ENCODE peak calls at places on chromosomes 11 and 22, in seven cellular contexts. D, M, O, W, Q, Y and C are unnamed samples.

GRCh38 chr11:66373261-66373660 is 1.7 kb upstream of the SLC29A2 start:
- DNase-seq in D (no peak), Y (no peak), O (no peak), Q (no peak), W (peak; percentile 11), M (no peak), C (no peak)

GRCh38 chr22:18118345-18118915 is 7.8 kb downstream of the TUBA8 start:
- DNase-seq in D (no peak), W (no peak), O (no peak), M (no peak), Q (no peak), Y (no peak), C (no peak)

GRCh38 chr22:23183107-23183698 is 2.9 kb downstream of the BCR start:
- DNase-seq in M (no peak), D (no peak), W (peak; percentile 61), Y (peak; percentile 52), O (peak; percentile 49), Q (no peak), C (no peak)

GRCh38 chr22:44261861-44262595 is 50.7 kb downstream of the SHISAL1 start:
- DNase-seq in Y (no peak), W (no peak), Q (no peak), M (peak; percentile 25), O (peak; percentile 31), D (no peak), C (peak; percentile 89)

GRCh38 chr11:126997196-126997595 is 3.4 kb downstream of the KIRREL3 start:
- DNase-seq in O (no peak), D (no peak), M (no peak), Q (no peak), Y (no peak), W (no peak), C (no peak)

GRCh38 chr11:92886243-92886905 is 83.1 kb upstream of the MTNR1B start:
- DNase-seq in Q (peak; percentile 26), Y (peak; percentile 37), D (no peak), M (no peak), O (no peak), W (peak; percentile 74), C (peak; percentile 40)

GRCh38 chr11:12706531-12707499 is 32.6 kb downstream of the TEAD1 start:
- DNase-seq in D (no peak), W (no peak), M (no peak), O (peak; percentile 50), Q (no peak), Y (peak; percentile 51), C (peak; percentile 71)

GRCh38 chr11:59756496-59756840 is 1.3 kb downstream of the STX3 start:
- DNase-seq in D (no peak), O (no peak), W (no peak), Y (no peak), Q (no peak), M (no peak), C (no peak)

GRCh38 chr11:34194576-34195335 is 89.3 kb downstream of the NAT10 start:
- DNase-seq in D (no peak), W (no peak), M (no peak), O (no peak), Y (no peak), Q (no peak), C (no peak)

GRCh38 chr11:113989381-113989780 is 14.5 kb downstream of the HTR3A start:
- DNase-seq in W (no peak), Y (no peak), D (no peak), Q (no peak), M (peak; percentile 41), O (no peak), C (no peak)

GRCh38 chr11:113985906-113986305 is 11.0 kb downstream of the HTR3A start:
- DNase-seq in O (no peak), Y (no peak), Q (no peak), D (no peak), M (no peak), W (no peak), C (no peak)

GRCh38 chr11:113982306-113982705 is 7.4 kb downstream of the HTR3A start:
- DNase-seq in Q (no peak), D (no peak), M (no peak), Y (no peak), O (no peak), W (no peak), C (no peak)

GRCh38 chr11:113986351-113987140 is 11.6 kb downstream of the HTR3A start:
- DNase-seq in O (no peak), M (no peak), Y (no peak), Q (no peak), D (no peak), W (no peak), C (no peak)

GRCh38 chr11:113984781-113985180 is 9.9 kb downstream of the HTR3A start:
- DNase-seq in O (no peak), Y (no peak), M (no peak), Q (no peak), W (no peak), D (no peak), C (no peak)
- TF ChIP-seq POLR2A in O (no peak), Y (no peak), M (no peak), Q (no peak), W (no peak), D (no peak), C (no peak)

GRCh38 chr11:68865241-68865640 is 23.5 kb upstream of the CPT1A start:
- DNase-seq in O (no peak), D (no peak), Q (no peak), W (no peak), Y (no peak), M (no peak), C (no peak)
- TF ChIP-seq POLR2A in O (no peak), D (no peak), Q (no peak), W (no peak), Y (no peak), M (no peak), C (no peak)

GRCh38 chr11:133956650-133957633 is at the start of gene IGSF9B:
- DNase-seq in Y (peak; percentile 89), Q (peak; percentile 97), D (no peak), M (peak; percentile 98), O (peak; percentile 83), W (peak; percentile 38), C (peak; percentile 29)
- TF ChIP-seq POLR2A in Y (no peak), Q (peak; percentile 22), D (no peak), M (no peak), O (no peak), W (no peak), C (no peak)

DNA sequence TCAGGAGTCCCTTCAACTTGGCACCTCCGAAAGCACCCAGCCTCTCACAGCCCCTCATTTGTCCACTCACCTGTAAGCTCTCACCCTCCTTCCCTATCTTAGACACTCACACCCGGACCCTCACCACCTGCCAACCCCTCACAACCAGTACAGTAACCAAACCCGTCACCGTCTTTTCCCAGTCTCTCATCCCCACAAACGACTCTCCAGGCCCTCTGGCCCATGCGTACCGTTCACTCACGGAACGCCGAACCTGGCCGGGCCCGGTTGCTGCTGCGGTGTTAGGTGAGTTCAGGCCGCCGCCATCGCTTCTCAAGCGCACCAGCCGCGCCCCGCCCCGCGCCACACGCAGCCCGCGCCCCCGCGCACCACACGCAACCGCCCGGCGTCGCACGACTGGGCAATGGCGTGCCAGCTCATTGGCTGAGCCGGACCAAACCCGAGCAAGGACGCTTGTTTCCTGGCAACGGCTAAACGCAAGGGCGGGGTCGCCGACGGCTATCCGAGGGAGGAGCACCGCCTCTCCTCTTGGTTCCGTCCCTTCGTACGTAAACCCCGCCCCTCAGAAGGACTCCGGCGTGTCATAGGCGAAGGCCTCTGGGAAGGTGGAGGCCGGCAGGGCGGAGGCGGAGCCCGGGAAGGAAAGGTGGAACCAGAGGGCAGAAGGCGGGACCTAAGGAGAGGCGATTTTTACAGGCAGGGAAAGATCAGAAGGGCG is at the start of gene FHIP1B:
- DNase-seq in W (peak; percentile 99), D (peak; percentile 100), M (peak; percentile 99), O (peak; percentile 99), Y (peak; percentile 100), Q (peak; percentile 98), C (peak; percentile 100)
- TF ChIP-seq POLR2A in W (peak; percentile 67), D (peak; percentile 31), M (peak; percentile 38), O (peak; percentile 61), Y (peak; percentile 82), Q (peak; percentile 90), C (peak; percentile 65)

GRCh38 chr11:3840870-3841425 is at the start of gene RHOG:
- DNase-seq in D (peak; percentile 95), M (peak; percentile 96), Y (peak; percentile 88), O (peak; percentile 87), W (no peak), Q (peak; percentile 94), C (peak; percentile 83)
- TF ChIP-seq POLR2A in D (no peak), M (no peak), Y (no peak), O (no peak), W (peak; percentile 54), Q (no peak), C (no peak)

GRCh38 chr11:468493-468892 is 18.4 kb downstream of the PTDSS2 start:
- DNase-seq in W (no peak), Q (no peak), O (no peak), Y (no peak), M (no peak), D (no peak), C (no peak)

GRCh38 chr11:468036-468435 is 18.0 kb downstream of the PTDSS2 start:
- DNase-seq in Q (no peak), W (no peak), O (no peak), M (no peak), Y (no peak), D (no peak), C (no peak)

GRCh38 chr11:471468-472145 is 21.5 kb downstream of the PTDSS2 start:
- DNase-seq in O (no peak), W (no peak), Y (no peak), D (no peak), M (peak; percentile 79), Q (no peak), C (no peak)

GRCh38 chr11:472272-472671 is 22.2 kb downstream of the PTDSS2 start:
- DNase-seq in W (no peak), Q (no peak), M (peak; percentile 68), O (no peak), Y (no peak), D (no peak), C (no peak)

GRCh38 chr11:469684-470667 is 19.9 kb downstream of the PTDSS2 start:
- DNase-seq in W (no peak), M (peak; percentile 86), D (no peak), O (peak; percentile 70), Y (peak; percentile 62), Q (peak; percentile 44), C (no peak)
- TF ChIP-seq POLR2A in W (no peak), M (peak; percentile 40), D (no peak), O (peak; percentile 34), Y (no peak), Q (no peak), C (no peak)

GRCh38 chr22:16987822-16988221 is 20.2 kb downstream of the GAB4 start:
- DNase-seq in O (no peak), Q (no peak), D (no peak), W (no peak), Y (no peak), M (no peak), C (no peak)
- TF ChIP-seq POLR2A in O (no peak), Q (no peak), D (no peak), W (no peak), Y (no peak), M (no peak), C (no peak)

GRCh38 chr11:113314389-113315301 is at the start of gene TTC12:
- DNase-seq in Y (peak; percentile 97), W (peak; percentile 91), D (peak; percentile 98), O (peak; percentile 96), Q (peak; percentile 52), M (peak; percentile 99), C (peak; percentile 95)
- TF ChIP-seq POLR2A in Y (peak; percentile 41), W (no peak), D (no peak), O (peak; percentile 60), Q (peak; percentile 26), M (no peak), C (peak; percentile 50)